ENCODE peak calls at places on chromosomes 6 and 20, in four cellular contexts. One of them, this sample, is unnamed.

GRCh38 chr6:25560851-25561250 is 91.2 kb upstream of the SCGN start:
- DNase-seq in PC-3: no peak
- DNase-seq in K562: no peak
- DNase-seq in psoas muscle: no peak
- DNase-seq in this sample: no peak

GRCh38 chr20:34578521-34579147 is 20.1 kb downstream of the MAP1LC3A start:
- DNase-seq in PC-3: no peak
- DNase-seq in K562: no peak
- DNase-seq in psoas muscle: peak; percentile 27
- DNase-seq in this sample: no peak

GRCh38 chr6:127207591-127208120 is 59.0 kb upstream of the RNF146 start:
- DNase-seq in PC-3: peak; percentile 40
- DNase-seq in K562: no peak
- DNase-seq in psoas muscle: no peak
- DNase-seq in this sample: no peak

GRCh38 chr20:13396826-13397225 is 175.8 kb downstream of the ISM1 start:
- DNase-seq in PC-3: no peak
- DNase-seq in K562: no peak
- DNase-seq in psoas muscle: no peak
- DNase-seq in this sample: no peak

GRCh38 chr6:82441047-82441770 is 77.6 kb downstream of the TPBG start:
- DNase-seq in PC-3: no peak
- DNase-seq in K562: no peak
- DNase-seq in psoas muscle: no peak
- DNase-seq in this sample: no peak

GRCh38 chr6:70669133-70669532 is 1.4 kb downstream of the SMAP1 start:
- DNase-seq in PC-3: peak; percentile 68
- DNase-seq in K562: no peak
- DNase-seq in psoas muscle: no peak
- DNase-seq in this sample: peak; percentile 40

GRCh38 chr6:124119591-124119990 is 315.9 kb downstream of the NKAIN2 start:
- DNase-seq in PC-3: no peak
- DNase-seq in K562: no peak
- DNase-seq in psoas muscle: no peak
- DNase-seq in this sample: no peak

GRCh38 chr6:4459032-4459431 is 317.2 kb upstream of the CDYL start:
- DNase-seq in PC-3: peak; percentile 66
- DNase-seq in K562: no peak
- DNase-seq in psoas muscle: no peak
- DNase-seq in this sample: peak; percentile 89

GRCh38 chr6:145278163-145278807 is 457.0 kb downstream of the EPM2A start:
- DNase-seq in PC-3: no peak
- DNase-seq in K562: no peak
- DNase-seq in psoas muscle: no peak
- DNase-seq in this sample: no peak

GRCh38 chr20:56268536-56268935 is 20.0 kb downstream of the MC3R start:
- DNase-seq in PC-3: no peak
- DNase-seq in K562: no peak
- DNase-seq in psoas muscle: no peak
- DNase-seq in this sample: no peak

GRCh38 chr20:62583424-62583920 is 58.8 kb upstream of the SLCO4A1 start:
- DNase-seq in PC-3: peak; percentile 19
- DNase-seq in K562: no peak
- DNase-seq in psoas muscle: no peak
- DNase-seq in this sample: no peak

GRCh38 chr6:69038841-69039240 is 403.8 kb downstream of the ADGRB3 start:
- DNase-seq in PC-3: no peak
- DNase-seq in K562: no peak
- DNase-seq in psoas muscle: no peak
- DNase-seq in this sample: no peak

GRCh38 chr20:7497985-7498384 is 442.3 kb downstream of the HAO1 start:
- DNase-seq in PC-3: peak; percentile 94
- DNase-seq in K562: no peak
- DNase-seq in psoas muscle: no peak
- DNase-seq in this sample: peak; percentile 79

GRCh38 chr6:51892339-51892738 is 195.1 kb downstream of the PKHD1 start:
- DNase-seq in PC-3: peak; percentile 44
- DNase-seq in K562: no peak
- DNase-seq in psoas muscle: no peak
- DNase-seq in this sample: no peak

GRCh38 chr20:48635791-48636267 is 192.0 kb downstream of the PREX1 start:
- DNase-seq in PC-3: peak; percentile 64
- DNase-seq in K562: peak; percentile 86
- DNase-seq in psoas muscle: peak; percentile 43
- DNase-seq in this sample: peak; percentile 81

GRCh38 chr20:63123326-63123725 is 92.6 kb downstream of the YTHDF1 start:
- DNase-seq in PC-3: no peak
- DNase-seq in K562: no peak
- DNase-seq in psoas muscle: no peak
- DNase-seq in this sample: no peak

GRCh38 chr20:38751360-38751976 is 3.2 kb downstream of the ACTR5 start:
- DNase-seq in PC-3: peak; percentile 68
- DNase-seq in K562: peak; percentile 36
- DNase-seq in psoas muscle: no peak
- DNase-seq in this sample: peak; percentile 80

GRCh38 chr20:52047811-52048302 is 143.7 kb downstream of the ZFP64 start:
- DNase-seq in PC-3: no peak
- DNase-seq in K562: no peak
- DNase-seq in psoas muscle: no peak
- DNase-seq in this sample: no peak

GRCh38 chr6:43665376-43665775 is 20.5 kb downstream of the RSPH9 start:
- DNase-seq in PC-3: peak; percentile 75
- DNase-seq in K562: no peak
- DNase-seq in psoas muscle: no peak
- DNase-seq in this sample: peak; percentile 60

GRCh38 chr20:51447097-51447764 is 95.3 kb downstream of the NFATC2 start:
- DNase-seq in PC-3: peak; percentile 100
- DNase-seq in K562: no peak
- DNase-seq in psoas muscle: peak; percentile 81
- DNase-seq in this sample: peak; percentile 96

GRCh38 chr6:100449239-100449691 is 15.5 kb downstream of the SIM1 start:
- DNase-seq in PC-3: no peak
- DNase-seq in K562: no peak
- DNase-seq in psoas muscle: no peak
- DNase-seq in this sample: no peak

DNA sequence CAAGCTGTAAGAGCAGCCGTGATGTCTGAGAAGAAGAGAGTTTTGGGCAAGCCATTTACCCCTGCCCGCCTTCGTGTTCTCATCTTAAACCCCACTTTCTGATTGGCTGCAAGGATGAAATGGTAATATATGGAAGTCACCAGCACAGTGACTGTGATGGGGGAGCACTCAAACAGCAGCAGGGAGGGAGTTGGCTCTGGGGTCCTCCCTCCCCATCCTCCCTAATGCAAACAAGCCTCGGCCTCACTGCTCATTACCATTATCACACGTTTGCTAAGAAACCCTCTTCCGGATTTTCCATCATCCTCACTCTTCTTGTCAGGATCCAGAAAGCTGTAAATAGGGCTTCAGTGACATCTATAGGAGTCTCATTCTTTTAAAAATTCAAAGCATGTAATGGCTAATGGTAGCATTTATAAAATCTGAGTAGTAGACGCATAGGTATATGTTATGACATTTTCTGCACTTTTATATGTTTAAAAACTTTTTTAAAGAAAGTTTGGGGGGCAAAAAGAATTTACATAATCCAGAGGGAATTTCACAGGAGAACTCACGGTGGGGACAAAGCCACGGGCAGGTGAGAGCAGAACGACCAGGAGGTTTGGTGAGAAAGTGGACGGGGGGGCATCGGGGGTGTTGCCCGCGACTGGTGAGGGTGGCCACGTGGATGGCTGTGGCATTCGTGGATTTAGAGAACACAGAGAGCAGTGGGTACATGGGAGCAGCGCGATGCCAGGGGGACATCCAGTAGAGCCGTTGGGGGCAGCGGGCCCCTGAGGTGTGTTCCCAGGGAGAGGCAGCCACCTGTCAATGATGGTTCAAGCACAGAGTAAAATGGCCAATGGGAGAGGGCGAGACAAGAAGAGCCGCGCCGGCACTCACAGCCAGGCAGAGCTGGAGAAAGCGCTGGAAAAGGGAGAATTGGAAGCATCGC is 29.6 kb downstream of the SUMO4 start:
- DNase-seq in PC-3: no peak
- DNase-seq in K562: no peak
- DNase-seq in psoas muscle: no peak
- DNase-seq in this sample: no peak
- TF ChIP-seq CTCF in PC-3: no peak
- TF ChIP-seq CTCF in K562: no peak
- TF ChIP-seq CTCF in psoas muscle: no peak
- TF ChIP-seq CTCF in this sample: no peak

GRCh38 chr6:161273356-161273751 is 507 bp downstream of the AGPAT4 start:
- DNase-seq in PC-3: peak; percentile 26
- DNase-seq in K562: no peak
- DNase-seq in psoas muscle: peak; percentile 30
- DNase-seq in this sample: peak; percentile 9

GRCh38 chr6:161271343-161272019 is 2.4 kb downstream of the AGPAT4 start:
- DNase-seq in PC-3: peak; percentile 49
- DNase-seq in K562: no peak
- DNase-seq in psoas muscle: no peak
- DNase-seq in this sample: no peak

GRCh38 chr6:161274488-161274858 is 612 bp upstream of the AGPAT4 start:
- DNase-seq in PC-3: no peak
- DNase-seq in K562: no peak
- DNase-seq in psoas muscle: no peak
- DNase-seq in this sample: no peak

GRCh38 chr6:161272600-161273355 is 1.1 kb downstream of the AGPAT4 start:
- DNase-seq in PC-3: no peak
- DNase-seq in K562: no peak
- DNase-seq in psoas muscle: no peak
- DNase-seq in this sample: peak; percentile 24

DNA sequence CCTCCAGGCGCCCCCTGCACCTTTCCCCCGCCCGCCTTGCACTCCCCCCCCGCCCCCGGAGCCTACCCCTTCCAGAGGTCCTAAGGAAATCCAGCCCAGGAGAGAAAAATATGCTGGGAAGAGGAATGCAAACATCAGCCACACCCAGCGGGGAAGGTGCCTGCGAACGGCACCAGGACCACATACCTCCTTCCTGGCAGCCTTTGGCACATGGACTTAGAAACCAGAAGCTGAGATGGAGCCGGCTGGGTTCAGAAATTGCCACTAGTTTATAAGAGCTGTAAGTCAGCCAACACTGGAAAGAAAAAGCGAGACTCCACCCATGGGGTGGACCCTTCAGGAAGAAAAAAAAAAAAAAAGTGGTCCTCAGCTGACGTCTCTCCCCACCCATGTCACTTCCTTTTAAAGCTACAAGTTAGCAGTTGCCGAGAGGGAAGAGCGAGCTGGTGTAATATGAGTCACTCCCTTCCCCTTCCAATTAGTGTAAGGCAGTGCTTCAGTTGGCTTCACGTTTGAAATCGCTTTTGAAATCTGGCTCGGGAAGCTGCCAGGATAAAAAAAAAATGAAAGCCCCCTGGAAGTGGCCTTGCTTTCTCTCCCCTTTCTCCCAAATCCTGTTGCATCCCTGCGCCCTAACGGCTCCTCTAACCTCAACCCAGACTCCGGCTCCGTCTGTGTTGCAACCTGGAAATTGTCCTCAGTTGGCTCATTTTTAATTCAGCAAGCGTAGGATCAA is at the start of gene AGPAT4:
- DNase-seq in PC-3: peak; percentile 89
- DNase-seq in K562: peak; percentile 87
- DNase-seq in psoas muscle: peak; percentile 33
- DNase-seq in this sample: peak; percentile 92
- H3K27ac ChIP-seq in PC-3: peak within 1 kb of the TSS; percentile 66
- H3K27ac ChIP-seq in K562: peak within 1 kb of the TSS; percentile 75
- H3K27ac ChIP-seq in psoas muscle: peak within 1 kb of the TSS; percentile 44
- H3K27ac ChIP-seq in this sample: peak within 1 kb of the TSS; percentile 94

GRCh38 chr6:8420031-8420588 is 15.2 kb downstream of the SLC35B3 start:
- DNase-seq in PC-3: no peak
- DNase-seq in K562: no peak
- DNase-seq in psoas muscle: no peak
- DNase-seq in this sample: no peak
- TF ChIP-seq CTCF in PC-3: no peak
- TF ChIP-seq CTCF in K562: no peak
- TF ChIP-seq CTCF in psoas muscle: no peak
- TF ChIP-seq CTCF in this sample: no peak

DNA sequence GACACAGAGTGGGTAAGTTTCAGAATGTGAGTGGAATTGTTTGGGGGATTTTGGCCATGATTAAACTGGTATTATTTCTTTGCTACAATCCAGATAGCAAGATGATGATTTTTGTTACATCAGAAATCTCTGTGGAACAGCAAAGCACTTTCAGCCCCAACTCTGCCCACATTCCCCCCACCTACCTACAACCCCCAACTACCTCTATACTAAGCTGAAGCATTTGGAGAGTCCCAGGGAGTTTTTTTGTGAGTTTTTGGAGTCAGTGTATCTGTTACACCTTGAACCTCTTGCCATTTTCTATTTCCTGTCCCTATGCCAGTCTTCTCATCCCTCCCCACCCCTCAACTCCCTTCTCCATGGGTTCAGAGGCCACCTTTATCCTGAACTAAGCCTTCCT is 24.8 kb downstream of the POFUT1 start:
- DNase-seq in PC-3: no peak
- DNase-seq in K562: no peak
- DNase-seq in psoas muscle: no peak
- DNase-seq in this sample: no peak
- H3K27ac ChIP-seq in PC-3: no peak overlapping the region
- H3K27ac ChIP-seq in K562: no peak overlapping the region
- H3K27ac ChIP-seq in psoas muscle: no peak overlapping the region
- H3K27ac ChIP-seq in this sample: no peak overlapping the region

DNA sequence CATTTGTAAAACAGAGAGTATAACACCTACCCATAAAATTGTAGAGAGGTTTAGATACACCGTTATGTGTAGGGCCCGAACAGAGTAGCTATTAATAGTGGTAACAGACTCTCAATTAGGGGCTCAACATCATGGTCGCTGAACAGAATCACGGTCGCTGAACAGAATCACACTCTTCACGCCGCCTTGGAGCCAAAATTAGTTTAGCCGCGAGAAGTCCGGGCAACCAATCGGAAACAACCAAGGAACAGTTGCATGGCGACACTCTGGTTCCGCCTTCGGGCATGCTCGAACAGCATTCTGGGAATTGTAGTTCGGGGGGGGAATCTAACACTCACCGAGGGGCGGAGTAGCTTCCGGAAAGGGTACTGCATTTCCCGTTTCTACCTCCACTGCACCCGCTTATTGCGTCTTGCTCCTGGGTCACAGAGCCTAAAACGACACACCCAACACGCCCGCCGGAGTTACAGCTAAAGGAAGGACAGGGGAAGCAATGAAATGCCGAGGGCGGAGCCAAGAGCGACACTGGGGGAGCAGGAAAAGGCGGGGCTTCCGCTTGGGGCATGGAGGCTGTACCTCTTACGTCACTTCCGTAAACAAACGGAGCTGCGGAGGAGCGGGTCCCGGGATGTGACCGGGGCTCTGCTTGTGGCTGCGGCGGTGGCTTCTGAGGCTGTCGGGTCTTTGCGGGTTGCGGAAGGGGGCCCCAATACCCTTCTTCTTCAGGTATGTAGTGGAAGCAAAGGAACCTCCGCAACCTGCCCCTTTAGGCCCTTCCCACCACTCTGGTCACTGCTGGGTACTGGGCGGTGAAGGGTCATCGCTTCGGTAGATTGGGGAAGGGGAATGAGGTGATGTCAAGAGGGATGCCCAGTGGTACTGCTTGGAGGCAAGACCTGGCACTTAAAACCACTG is at the start of gene CCDC28A:
- DNase-seq in PC-3: peak; percentile 84
- DNase-seq in K562: peak; percentile 98
- DNase-seq in psoas muscle: peak; percentile 93
- DNase-seq in this sample: peak; percentile 98
- TF ChIP-seq CTCF in PC-3: no peak
- TF ChIP-seq CTCF in K562: no peak
- TF ChIP-seq CTCF in psoas muscle: no peak
- TF ChIP-seq CTCF in this sample: no peak